ENCODE peak calls at places on chromosomes 11 and 22, in four cellular contexts. W is stimulated activated CD8-positive, alpha-beta memory T cell treated with anti-CD3 and anti-CD28 coated beads, Interleukin-12 subunit alpha, Interleukin-12 subunit beta, amount 100 ng/mL, for 4 hours; Z is posterior cingulate gyrus; F is activated T-helper 1 cell treated with anti-CD3 and anti-CD28 coated beads, Interleukin-2, amount 50 U/mL, for 16 hours. V is an unnamed sample.
A peak's percentile ranks its signal among the peaks of the same experiment; 100 is the strongest.

GRCh38 chr11:10540546-10540914 is 457 bp downstream of the RNF141 start:
- DNase-seq in W (no peak), Z (peak; percentile 38), F (no peak), V (no peak)

GRCh38 chr22:20494978-20495860 is at the start of gene KLHL22:
- DNase-seq in W (no peak), Z (no peak), F (no peak), V (no peak)

GRCh38 chr22:44951510-44951816 is 58.3 kb downstream of the PHF21B start:
- DNase-seq in W (no peak), Z (no peak), F (no peak), V (no peak)

GRCh38 chr22:37457093-37457893 is 28.9 kb downstream of the MFNG start:
- DNase-seq in W (peak; percentile 56), Z (peak; percentile 81), F (peak; percentile 72), V (peak; percentile 47)

GRCh38 chr22:35540600-35541253 is at the start of gene RASD2:
- DNase-seq in W (no peak), Z (peak; percentile 70), F (peak; percentile 9), V (no peak)

GRCh38 chr22:29393019-29393608 is 4.7 kb upstream of the AP1B1 start:
- DNase-seq in W (no peak), Z (no peak), F (no peak), V (no peak)

GRCh38 chr22:35467788-35468187 is 67.8 kb downstream of the MCM5 start:
- DNase-seq in W (no peak), Z (peak; percentile 66), F (no peak), V (no peak)

GRCh38 chr11:107043242-107043991 is 25.1 kb upstream of the GUCY1A2 start:
- DNase-seq in W (no peak), Z (no peak), F (no peak), V (no peak)

GRCh38 chr11:971092-971690 is 45.5 kb downstream of the AP2A2 start:
- DNase-seq in W (no peak), Z (no peak), F (no peak), V (no peak)

GRCh38 chr11:122229078-122229477 is 113.1 kb upstream of the BLID start:
- DNase-seq in W (no peak), Z (no peak), F (no peak), V (no peak)

GRCh38 chr11:119828819-119829218 is 99.8 kb upstream of the NECTIN1 start:
- DNase-seq in W (no peak), Z (no peak), F (no peak), V (no peak)

GRCh38 chr11:44777537-44778199 is 50.9 kb downstream of the TSPAN18 start:
- DNase-seq in W (no peak), Z (no peak), F (no peak), V (no peak)

GRCh38 chr11:127670372-127670771 is 669.8 kb upstream of the KIRREL3 start:
- DNase-seq in W (no peak), Z (no peak), F (no peak), V (no peak)

GRCh38 chr11:119169272-119169719 is 771 bp downstream of the NLRX1 start:
- DNase-seq in W (no peak), Z (peak; percentile 29), F (no peak), V (peak; percentile 70)

GRCh38 chr11:65498977-65499712 is at the start of gene MALAT1:
- DNase-seq in W (peak; percentile 83), Z (peak; percentile 90), F (peak; percentile 90), V (peak; percentile 91)

GRCh38 chr22:31170971-31171370 is 11.0 kb downstream of the RNF185 start:
- DNase-seq in W (no peak), Z (no peak), F (no peak), V (no peak)

GRCh38 chr22:23690713-23691112 is at the start of gene RGL4:
- DNase-seq in W (no peak), Z (no peak), F (no peak), V (no peak)

GRCh38 chr11:125451400-125452124 is 44.5 kb downstream of the FEZ1 start:
- DNase-seq in W (no peak), Z (peak; percentile 89), F (no peak), V (peak; percentile 63)

GRCh38 chr11:70483077-70483861 is 84.9 kb downstream of the CTTN start:
- DNase-seq in W (no peak), Z (no peak), F (no peak), V (no peak)

GRCh38 chr11:64714664-64715063 is 8.3 kb downstream of the NRXN2 start:
- DNase-seq in W (no peak), Z (no peak), F (no peak), V (no peak)

GRCh38 chr22:46661221-46661851 is 41.1 kb downstream of the GRAMD4 start:
- DNase-seq in W (peak; percentile 15), Z (peak; percentile 42), F (peak; percentile 45), V (no peak)

GRCh38 chr22:47188337-47189055 is 426.0 kb downstream of the TBC1D22A start:
- DNase-seq in W (no peak), Z (peak; percentile 5), F (no peak), V (no peak)

GRCh38 chr11:46659908-46660307 is 40.5 kb downstream of the ARHGAP1 start:
- DNase-seq in W (no peak), Z (no peak), F (no peak), V (no peak)

GRCh38 chr11:1225386-1226225 is 2.7 kb downstream of the MUC5B start:
- DNase-seq in W (no peak), Z (peak; percentile 7), F (no peak), V (no peak)

GRCh38 chr22:47284360-47284759 is 521.9 kb downstream of the TBC1D22A start:
- DNase-seq in W (no peak), Z (no peak), F (no peak), V (no peak)

GRCh38 chr22:41021039-41021654 is 70.0 kb downstream of the RBX1 start:
- DNase-seq in W (no peak), Z (no peak), F (no peak), V (no peak)

GRCh38 chr11:32121012-32121411 is 30.1 kb downstream of the RCN1 start:
- DNase-seq in W (no peak), Z (no peak), F (no peak), V (no peak)

GRCh38 chr11:86916330-86916729 is 38.9 kb downstream of the FZD4 start:
- DNase-seq in W (no peak), Z (no peak), F (no peak), V (no peak)